ENCODE peak calls at places on chromosomes 4 and X, in six cellular contexts. R is foreskin fibroblast, T is colonic mucosa, C is mucosa of descending colon, I is spleen, X is Caco-2. G is an unnamed sample.

GRCh38 chr4:122703868-122704267 is 28.6 kb upstream of the BBS12 start:
- DNase-seq in X (no peak), C (no peak), T (no peak), I (no peak), R (no peak), G (peak)

GRCh38 chr4:19727141-19727540 is 524.6 kb upstream of the SLIT2 start:
- DNase-seq in X (no peak), C (no peak), T (no peak), I (no peak), R (no peak), G (no peak)

GRCh38 chr4:116501954-116502353 is 583.4 kb downstream of the TRAM1L1 start:
- DNase-seq in R (no peak), C (no peak), I (no peak), X (no peak), T (no peak), G (no peak)

GRCh38 chr4:55186123-55186522 is 60.7 kb upstream of the KDR start:
- DNase-seq in R (peak), X (no peak), C (no peak), I (no peak), T (no peak), G (no peak)

GRCh38 chrX:49278081-49278480 is 8.5 kb downstream of the PPP1R3F start:
- DNase-seq in I (peak), T (no peak), C (no peak), X (no peak), R (no peak), G (no peak)

GRCh38 chr4:188106454-188106853 is 2.9 kb downstream of the TRIML2 start:
- DNase-seq in C (no peak), I (no peak), T (no peak), X (no peak), R (no peak), G (no peak)

GRCh38 chr4:38424171-38424871 is 239.7 kb upstream of the KLF3 start:
- DNase-seq in C (peak), I (no peak), X (peak), T (peak), R (no peak), G (no peak)

GRCh38 chr4:37138789-37139188 is 105.8 kb upstream of the NWD2 start:
- DNase-seq in C (no peak), I (no peak), T (no peak), X (no peak), R (no peak), G (no peak)

GRCh38 chrX:111854778-111855490 is 21.0 kb upstream of the TRPC5OS start:
- DNase-seq in I (no peak), T (no peak), R (no peak), C (no peak), X (peak), G (no peak)

GRCh38 chr4:152454398-152455011 is 81.4 kb downstream of the FBXW7 start:
- DNase-seq in X (no peak), I (no peak), T (no peak), C (no peak), R (peak), G (peak)

GRCh38 chrX:103629295-103630170 is 758 bp downstream of the TCEAL1 start:
- DNase-seq in I (peak), X (peak), T (peak), R (peak), C (peak), G (peak)

GRCh38 chrX:50648151-50648550 is 165.8 kb downstream of the SHROOM4 start:
- DNase-seq in R (no peak), X (no peak), C (no peak), I (no peak), T (no peak), G (no peak)

GRCh38 chr4:19130836-19131235 is 1109.3 kb upstream of the LCORL start:
- DNase-seq in X (no peak), C (no peak), T (no peak), R (peak), I (no peak), G (peak)

GRCh38 chr4:61716437-61716836 is 516.3 kb downstream of the ADGRL3 start:
- DNase-seq in T (no peak), X (no peak), R (no peak), I (no peak), C (no peak), G (no peak)

GRCh38 chr4:20395160-20395773 is 143.6 kb downstream of the SLIT2 start:
- DNase-seq in R (peak), X (peak), T (peak), C (peak), I (no peak), G (peak)

GRCh38 chr4:158667651-158668198 is 4.0 kb downstream of the C4orf46 start:
- DNase-seq in R (peak), C (no peak), T (peak), X (peak), I (no peak), G (peak)

GRCh38 chrX:107630031-107630689 is 1.9 kb downstream of the PRPS1 start:
- DNase-seq in X (no peak), C (no peak), I (no peak), T (no peak), R (no peak), G (no peak)
- H3K4me3 ChIP-seq in X (no peak), C (no peak), I (peak), T (no peak), R (peak), G (peak)

DNA sequence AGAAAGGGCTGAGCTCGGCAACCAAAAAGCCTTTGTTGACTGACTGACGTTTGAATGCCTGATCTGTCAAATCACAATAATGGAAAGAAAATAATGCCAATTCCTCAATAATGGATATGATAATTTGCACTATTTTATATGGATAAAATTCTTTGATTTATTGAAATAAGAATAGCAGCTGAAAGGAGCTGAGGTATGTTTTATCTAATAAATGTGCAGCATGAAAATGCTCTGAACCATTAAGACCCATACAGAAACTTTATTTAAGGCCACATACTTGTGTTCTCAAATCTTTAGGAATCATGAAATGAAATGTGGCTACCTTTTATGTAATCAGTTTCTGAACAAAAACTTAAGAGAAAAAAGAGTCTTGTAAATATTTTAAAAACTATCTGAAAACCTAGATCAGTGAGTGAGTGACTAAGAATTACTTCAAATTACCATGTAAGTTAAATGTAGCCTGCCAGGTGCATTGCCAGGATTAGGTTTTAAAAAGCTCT is 69.8 kb downstream of the TMA16 start:
- DNase-seq in X (no peak), R (no peak), I (no peak), T (no peak), C (no peak), G (no peak)
- TF ChIP-seq CTCF in X (no peak), R (no peak), I (no peak), T (no peak), C (no peak), G (no peak)

DNA sequence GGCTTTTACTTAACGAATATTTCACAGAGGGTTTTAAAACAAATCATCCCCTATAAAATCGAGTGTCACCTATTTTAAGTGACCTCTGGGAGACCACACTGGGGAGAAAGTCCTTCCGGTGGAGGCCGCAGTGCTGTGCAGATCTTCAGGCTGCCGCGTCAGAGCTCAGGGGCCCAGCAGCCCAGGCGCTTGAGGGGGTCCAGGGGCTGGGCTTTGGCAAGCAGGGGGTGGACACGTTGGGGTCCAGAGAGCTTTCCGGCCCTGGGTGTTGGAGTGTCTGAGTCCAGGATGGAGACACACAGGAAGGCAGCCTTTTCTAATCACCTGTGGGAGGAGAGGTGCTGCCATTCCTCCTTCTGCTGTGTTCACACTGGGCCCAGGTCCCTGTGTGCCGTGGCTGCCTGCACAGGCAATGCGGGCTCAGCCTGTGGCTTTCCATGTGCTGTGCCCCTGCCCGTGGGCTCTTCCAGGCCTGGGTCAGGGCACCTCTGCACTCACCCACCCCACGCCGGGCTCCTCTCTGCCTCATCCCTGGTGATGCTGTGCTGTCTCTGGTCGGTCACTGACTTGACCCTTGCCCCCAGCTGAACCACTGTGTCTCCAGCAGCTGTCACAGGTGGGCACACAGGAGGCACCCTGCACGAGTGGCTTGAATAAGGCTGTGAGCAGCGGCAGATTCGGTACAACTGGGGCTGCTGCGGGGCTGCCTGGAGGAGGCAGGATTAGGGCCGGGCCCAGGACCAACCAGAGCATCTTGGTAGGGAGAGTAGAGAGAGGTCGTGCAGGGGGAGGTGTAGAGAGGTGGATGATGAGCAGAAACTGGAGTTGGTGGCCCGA is 10.0 kb downstream of the HTRA3 start:
- DNase-seq in C (peak), X (no peak), T (no peak), R (no peak), I (peak), G (no peak)
- H3K4me3 ChIP-seq in C (no peak), X (no peak), T (no peak), R (no peak), I (no peak), G (no peak)

DNA sequence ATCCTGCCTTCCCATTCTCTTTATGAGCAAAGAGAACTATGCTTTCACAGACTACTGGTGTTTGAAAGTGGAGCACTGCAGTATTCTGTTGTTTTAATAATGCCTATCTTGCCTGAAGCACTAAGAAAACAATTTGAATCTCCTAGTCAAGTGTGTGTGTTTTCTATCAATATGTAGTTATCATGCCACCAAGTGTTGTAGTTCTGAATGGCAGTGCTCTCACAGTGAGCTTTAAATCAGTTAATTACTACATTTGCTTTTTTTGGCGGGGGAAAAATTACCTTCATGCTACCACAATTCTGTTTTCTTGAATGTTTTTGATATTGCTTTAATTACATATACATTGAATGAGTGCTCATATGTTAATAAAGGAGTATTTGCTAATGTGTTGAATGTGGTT is 143.6 kb upstream of the FAM47A start:
- DNase-seq in C (no peak), I (no peak), R (no peak), T (no peak), X (no peak), G (no peak)
- TF ChIP-seq CTCF in C (no peak), I (no peak), R (no peak), T (no peak), X (no peak), G (no peak)

GRCh38 chrX:106613277-106613676 is 1.5 kb downstream of the RADX start:
- DNase-seq in C (no peak), X (no peak), R (peak), I (no peak), T (no peak), G (no peak)
- H3K4me3 ChIP-seq in C (no peak), X (no peak), R (peak), I (peak), T (no peak), G (no peak)

GRCh38 chr4:45455217-45455616 is 668.6 kb downstream of the GABRG1 start:
- DNase-seq in C (no peak), X (no peak), R (no peak), I (no peak), T (no peak), G (no peak)

GRCh38 chr4:45453258-45453841 is 670.5 kb downstream of the GABRG1 start:
- DNase-seq in I (no peak), X (peak), R (no peak), C (no peak), T (no peak), G (peak)
- TF ChIP-seq CTCF in I (no peak), X (no peak), R (no peak), C (no peak), T (no peak), G (peak)

GRCh38 chr4:73438048-73438447 is 2.0 kb downstream of the AFP start:
- DNase-seq in C (no peak), T (no peak), I (no peak), R (no peak), X (no peak), G (no peak)

GRCh38 chr4:73437558-73437956 is 1.5 kb downstream of the AFP start:
- DNase-seq in I (no peak), X (no peak), C (no peak), T (no peak), R (no peak), G (no peak)

GRCh38 chr4:73436674-73437557 is 895 bp downstream of the AFP start:
- DNase-seq in T (no peak), X (no peak), I (no peak), R (no peak), C (no peak), G (no peak)

GRCh38 chr4:73434311-73434710 is 1.7 kb upstream of the AFP start:
- DNase-seq in I (no peak), R (peak), T (no peak), C (no peak), X (no peak), G (no peak)

GRCh38 chr4:73435984-73436383 is at the start of gene AFP:
- DNase-seq in X (no peak), C (no peak), I (no peak), R (no peak), T (no peak), G (no peak)
- H3K4me3 ChIP-seq in X (peak), C (no peak), I (no peak), R (no peak), T (no peak), G (no peak)

DNA sequence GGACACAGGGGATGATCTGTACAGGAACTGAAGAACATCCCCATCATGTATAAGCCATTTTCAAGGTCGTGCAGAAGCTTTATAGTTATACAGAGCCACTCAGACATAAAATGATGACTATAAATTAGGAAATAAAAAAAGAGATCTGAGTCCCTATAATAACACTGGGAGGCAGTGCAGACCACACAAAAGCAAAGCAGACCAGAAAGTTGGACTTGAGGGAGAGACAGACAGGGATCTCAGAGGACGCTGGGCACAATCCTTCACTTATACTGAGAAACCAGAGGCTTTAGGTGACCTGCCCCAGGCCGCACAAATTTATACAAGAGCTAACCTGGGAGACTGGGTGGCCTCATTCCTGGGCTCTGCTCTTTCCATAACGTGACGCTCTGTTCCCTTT is 70.5 kb downstream of the HADH start:
- DNase-seq in C (no peak), T (no peak), X (no peak), R (peak), I (no peak), G (peak)
- TF ChIP-seq CTCF in C (no peak), T (no peak), X (no peak), R (peak), I (no peak), G (peak)

GRCh38 chr4:25029479-25030282 is 1.1 kb downstream of the LGI2 start:
- DNase-seq in X (peak), R (no peak), I (peak), T (no peak), C (no peak), G (no peak)
- H3K4me3 ChIP-seq in X (peak), R (no peak), I (peak), T (no peak), C (no peak), G (no peak)

GRCh38 chrX:153927936-153928760 is 2.1 kb upstream of the ARHGAP4 start:
- DNase-seq in X (peak), C (peak), T (peak), I (peak), R (peak), G (peak)
- TF ChIP-seq CTCF in X (no peak), C (no peak), T (no peak), I (no peak), R (no peak), G (peak)